ENCODE peak calls at places on chromosome X, in seven cellular contexts. Q, L, N, P, C, V and H are unnamed samples.

GRCh38 chrX:140389331-140389730 is 115.5 kb downstream of the SOX3 start:
- DNase-seq in Q (peak; percentile 4), L (no peak), N (peak; percentile 16), P (no peak), C (no peak), V (no peak), H (no peak)

GRCh38 chrX:107272431-107272921 is 66.1 kb downstream of the DNAAF6 start:
- DNase-seq in Q (no peak), L (peak; percentile 18), N (no peak), P (no peak), C (no peak), V (no peak), H (peak; percentile 61)

GRCh38 chrX:97597954-97598353 is 714.2 kb downstream of the RPA4 start:
- DNase-seq in Q (no peak), L (no peak), N (no peak), P (no peak), C (no peak), V (no peak), H (no peak)

GRCh38 chrX:13283512-13283911 is 36.3 kb downstream of the ATXN3L start:
- DNase-seq in Q (no peak), L (no peak), N (no peak), P (no peak), C (no peak), V (peak; percentile 19), H (no peak)

GRCh38 chrX:38452603-38453002 is 100.2 kb downstream of the OTC start:
- DNase-seq in Q (no peak), L (no peak), N (no peak), P (no peak), C (no peak), V (no peak), H (no peak)

GRCh38 chrX:39969099-39969825 is 128.5 kb downstream of the BCOR start:
- DNase-seq in Q (no peak), L (peak; percentile 33), N (no peak), P (no peak), C (no peak), V (no peak), H (no peak)

GRCh38 chrX:20432048-20432447 is 165.3 kb upstream of the RPS6KA3 start:
- DNase-seq in Q (no peak), L (no peak), N (no peak), P (no peak), C (no peak), V (no peak), H (no peak)

GRCh38 chrX:31679861-31680260 is 608.0 kb upstream of the FTHL17 start:
- DNase-seq in Q (no peak), L (no peak), N (no peak), P (no peak), C (no peak), V (no peak), H (no peak)

GRCh38 chrX:118164138-118164537 is 47.5 kb upstream of the KLHL13 start:
- DNase-seq in Q (peak; percentile 5), L (no peak), N (no peak), P (no peak), C (no peak), V (no peak), H (no peak)

GRCh38 chrX:40473460-40474204 is 107.1 kb upstream of the ATP6AP2 start:
- DNase-seq in Q (no peak), L (no peak), N (no peak), P (no peak), C (no peak), V (no peak), H (no peak)

GRCh38 chrX:78517124-78517523 is 142.0 kb downstream of the RTL3 start:
- DNase-seq in Q (no peak), L (no peak), N (no peak), P (no peak), C (no peak), V (peak; percentile 42), H (no peak)

GRCh38 chrX:115366535-115366934 is 77.0 kb downstream of the LUZP4 start:
- DNase-seq in Q (no peak), L (no peak), N (no peak), P (no peak), C (no peak), V (no peak), H (no peak)

GRCh38 chrX:143664302-143664701 is 28.4 kb upstream of the SLITRK4 start:
- DNase-seq in Q (no peak), L (no peak), N (no peak), P (no peak), C (no peak), V (no peak), H (no peak)

GRCh38 chrX:87572911-87573310 is 55.3 kb downstream of the KLHL4 start:
- DNase-seq in Q (no peak), L (no peak), N (no peak), P (no peak), C (no peak), V (no peak), H (no peak)

GRCh38 chrX:41332408-41332987 is 1.5 kb upstream of the DDX3X start:
- DNase-seq in Q (no peak), L (peak; percentile 48), N (peak; percentile 55), P (peak; percentile 56), C (peak; percentile 52), V (no peak), H (no peak)

GRCh38 chrX:139680356-139680755 is 27.6 kb downstream of the MCF2 start:
- DNase-seq in Q (no peak), L (no peak), N (no peak), P (no peak), C (no peak), V (no peak), H (no peak)

GRCh38 chrX:88977835-88978234 is 230.8 kb downstream of the CPXCR1 start:
- DNase-seq in Q (no peak), L (no peak), N (no peak), P (no peak), C (no peak), V (no peak), H (no peak)

GRCh38 chrX:150366951-150367545 is 3.9 kb downstream of the MAMLD1 start:
- DNase-seq in Q (peak; percentile 50), L (no peak), N (no peak), P (no peak), C (no peak), V (no peak), H (no peak)

GRCh38 chrX:17854069-17854468 is 7.0 kb downstream of the RAI2 start:
- DNase-seq in Q (peak; percentile 16), L (no peak), N (no peak), P (no peak), C (no peak), V (no peak), H (no peak)

GRCh38 chrX:636971-637659 is 6.5 kb downstream of the SHOX start:
- DNase-seq in Q (no peak), L (no peak), N (no peak), P (no peak), C (peak; percentile 12), V (no peak), H (no peak)

GRCh38 chrX:153968754-153969124 is 2.9 kb downstream of the HCFC1 start:
- DNase-seq in Q (no peak), L (no peak), N (peak; percentile 46), P (no peak), C (no peak), V (no peak), H (no peak)

GRCh38 chrX:112512509-112512908 is 167.2 kb downstream of the LHFPL1 start:
- DNase-seq in Q (no peak), L (no peak), N (no peak), P (no peak), C (no peak), V (no peak), H (no peak)

GRCh38 chrX:151983186-151983585 is 8.7 kb upstream of the GABRE start:
- DNase-seq in Q (peak; percentile 59), L (no peak), N (no peak), P (no peak), C (no peak), V (no peak), H (no peak)

GRCh38 chrX:20980426-20980825 is 393.8 kb upstream of the CNKSR2 start:
- DNase-seq in Q (no peak), L (no peak), N (no peak), P (no peak), C (no peak), V (no peak), H (no peak)

GRCh38 chrX:107766470-107767140 is 9.0 kb downstream of the TSC22D3 start:
- DNase-seq in Q (peak; percentile 41), L (no peak), N (peak; percentile 25), P (no peak), C (no peak), V (no peak), H (no peak)

GRCh38 chrX:18894156-18894555 is 89.8 kb downstream of the PHKA2 start:
- DNase-seq in Q (no peak), L (no peak), N (no peak), P (no peak), C (no peak), V (no peak), H (no peak)
- TF ChIP-seq CTCF in Q (no peak), L (no peak), N (no peak), P (no peak), C (no peak), V (no peak), H (no peak)

DNA sequence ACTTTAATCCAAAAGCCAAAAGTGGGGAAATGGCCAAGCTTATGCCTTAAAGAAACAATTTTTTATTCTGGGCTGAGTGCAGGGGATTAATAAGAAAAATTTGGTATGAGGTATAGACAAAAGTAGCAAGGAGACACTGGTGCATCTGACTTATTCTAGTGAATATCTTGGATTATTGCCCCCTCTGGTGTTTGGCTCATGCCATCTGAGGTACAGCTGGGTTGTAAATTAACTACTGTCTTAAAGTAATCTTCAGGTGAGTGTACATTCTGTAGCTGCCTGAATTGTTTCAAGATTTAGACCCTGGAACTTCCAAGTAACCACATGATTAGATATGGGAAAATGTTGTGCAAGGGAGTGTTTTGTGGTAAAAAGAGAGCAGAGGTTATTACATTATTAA is 988.7 kb downstream of the FAM133A start:
- DNase-seq in Q (no peak), L (no peak), N (no peak), P (no peak), C (no peak), V (no peak), H (no peak)
- TF ChIP-seq CTCF in Q (no peak), L (no peak), N (no peak), P (peak; percentile 9), C (no peak), V (no peak), H (no peak)

GRCh38 chrX:25011589-25012432 is 4.0 kb downstream of the ARX start:
- DNase-seq in Q (no peak), L (no peak), N (no peak), P (no peak), C (no peak), V (no peak), H (no peak)
- TF ChIP-seq CTCF in Q (no peak), L (no peak), N (no peak), P (no peak), C (no peak), V (no peak), H (no peak)

GRCh38 chrX:72715546-72715945 is 1.4 kb upstream of the PHKA1 start:
- DNase-seq in Q (no peak), L (no peak), N (no peak), P (no peak), C (no peak), V (no peak), H (no peak)

GRCh38 chrX:72716766-72717165 is 2.7 kb upstream of the PHKA1 start:
- DNase-seq in Q (no peak), L (no peak), N (no peak), P (no peak), C (no peak), V (no peak), H (no peak)

GRCh38 chrX:72713130-72713529 is 976 bp downstream of the PHKA1 start:
- DNase-seq in Q (no peak), L (no peak), N (no peak), P (no peak), C (no peak), V (no peak), H (no peak)

GRCh38 chrX:72712094-72712755 is 1.9 kb downstream of the PHKA1 start:
- DNase-seq in Q (no peak), L (no peak), N (no peak), P (no peak), C (no peak), V (no peak), H (no peak)

GRCh38 chrX:72714471-72714916 is 388 bp upstream of the PHKA1 start:
- DNase-seq in Q (peak; percentile 10), L (peak; percentile 52), N (peak; percentile 54), P (peak; percentile 65), C (peak; percentile 52), V (no peak), H (peak; percentile 56)
- TF ChIP-seq CTCF in Q (no peak), L (no peak), N (no peak), P (no peak), C (no peak), V (no peak), H (no peak)